ENCODE peak calls at places on chromosome 7, in five cellular contexts. Z, I, C, A and J are unnamed samples.

GRCh38 chr7:42389697-42390096 is 152.7 kb upstream of the GLI3 start:
- DNase-seq in A (peak), I (no peak), C (no peak), Z (no peak), J (no peak)

GRCh38 chr7:105935250-105935649 is 27.8 kb upstream of the CDHR3 start:
- DNase-seq in I (no peak), C (no peak), Z (no peak), A (peak), J (no peak)

GRCh38 chr7:131836733-131837132 is 280.3 kb upstream of the PODXL start:
- DNase-seq in I (no peak), Z (no peak), C (no peak), A (no peak), J (no peak)

GRCh38 chr7:24715661-24716479 is 41.4 kb downstream of the GSDME start:
- DNase-seq in I (no peak), C (no peak), A (peak), Z (peak), J (peak)

GRCh38 chr7:21338728-21339164 is 89.1 kb upstream of the SP4 start:
- DNase-seq in Z (peak), I (no peak), C (no peak), A (peak), J (no peak)

GRCh38 chr7:138608292-138608691 is 92.9 kb downstream of the SVOPL start:
- DNase-seq in I (no peak), Z (peak), C (no peak), A (no peak), J (peak)

GRCh38 chr7:149883452-149883861 is 9.7 kb downstream of the ATP6V0E2 start:
- DNase-seq in C (no peak), Z (peak), A (peak), I (peak), J (peak)

GRCh38 chr7:50309130-50309478 is 4.6 kb downstream of the IKZF1 start:
- DNase-seq in A (no peak), I (no peak), C (no peak), Z (no peak), J (no peak)

DNA sequence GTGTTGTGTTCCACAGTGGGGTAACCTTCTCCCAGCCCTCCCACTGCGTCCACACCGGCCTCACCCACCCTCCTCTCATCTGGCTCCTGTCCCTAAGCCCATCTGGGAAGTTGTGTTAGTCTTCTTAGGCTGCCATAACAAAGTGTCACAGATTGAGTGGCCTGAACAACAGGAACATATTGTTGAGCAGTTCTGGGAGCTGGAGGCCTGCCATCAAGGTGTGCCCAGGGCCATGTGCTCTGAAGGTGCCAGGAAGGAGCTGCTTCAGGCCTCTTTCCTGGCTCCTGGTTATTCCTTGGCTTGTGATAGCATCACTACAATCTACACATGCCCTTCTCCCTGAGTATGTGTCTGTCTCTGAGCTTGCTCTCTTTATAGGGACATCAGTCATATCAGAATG is 327.6 kb upstream of the COBL start:
- DNase-seq in C (no peak), A (no peak), Z (no peak), I (no peak), J (no peak)
- TF ChIP-seq CTCF in C (no peak), A (no peak), Z (no peak), I (no peak), J (no peak)

GRCh38 chr7:154777023-154777422 is 225.9 kb downstream of the PAXIP1 start:
- DNase-seq in Z (no peak), C (peak), I (no peak), A (peak), J (no peak)
- TF ChIP-seq CTCF in Z (no peak), C (peak), I (no peak), A (no peak), J (no peak)

DNA sequence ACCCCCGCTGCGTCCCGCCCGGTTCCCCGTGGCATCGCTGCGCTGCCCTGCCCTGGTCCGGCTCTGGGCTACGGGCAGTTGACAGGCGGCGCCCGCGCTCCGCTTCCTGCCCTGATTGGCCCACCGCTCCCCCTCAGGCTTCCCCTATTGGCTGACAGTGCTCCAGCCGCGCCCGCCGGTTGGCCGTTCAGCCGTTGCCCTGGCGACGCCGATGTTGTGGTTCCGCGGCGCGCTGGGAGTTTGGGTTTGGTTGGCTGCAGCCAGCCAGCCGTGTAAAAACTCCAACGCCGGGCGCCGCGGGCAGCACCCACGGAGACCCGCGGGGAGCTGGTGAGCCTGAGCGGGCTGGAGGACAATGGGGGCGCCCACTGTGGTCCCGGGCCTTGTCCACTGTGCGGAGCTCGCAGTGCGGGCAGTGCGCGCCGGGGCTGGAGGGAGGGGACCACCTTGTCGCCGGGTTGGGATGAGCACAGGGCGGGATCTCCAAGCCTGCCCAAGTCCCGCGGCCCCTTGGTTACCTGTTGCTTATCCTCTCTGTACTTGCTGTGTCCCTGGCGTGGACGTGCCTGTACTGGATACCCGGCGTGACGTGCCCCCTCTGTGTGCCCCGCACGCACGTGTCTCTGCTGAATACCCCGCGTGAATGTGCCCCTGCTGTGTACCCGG is at the start of gene C7orf57:
- DNase-seq in Z (peak), I (peak), A (peak), C (peak), J (peak)
- TF ChIP-seq CTCF in Z (no peak), I (no peak), A (peak), C (no peak), J (peak)

DNA sequence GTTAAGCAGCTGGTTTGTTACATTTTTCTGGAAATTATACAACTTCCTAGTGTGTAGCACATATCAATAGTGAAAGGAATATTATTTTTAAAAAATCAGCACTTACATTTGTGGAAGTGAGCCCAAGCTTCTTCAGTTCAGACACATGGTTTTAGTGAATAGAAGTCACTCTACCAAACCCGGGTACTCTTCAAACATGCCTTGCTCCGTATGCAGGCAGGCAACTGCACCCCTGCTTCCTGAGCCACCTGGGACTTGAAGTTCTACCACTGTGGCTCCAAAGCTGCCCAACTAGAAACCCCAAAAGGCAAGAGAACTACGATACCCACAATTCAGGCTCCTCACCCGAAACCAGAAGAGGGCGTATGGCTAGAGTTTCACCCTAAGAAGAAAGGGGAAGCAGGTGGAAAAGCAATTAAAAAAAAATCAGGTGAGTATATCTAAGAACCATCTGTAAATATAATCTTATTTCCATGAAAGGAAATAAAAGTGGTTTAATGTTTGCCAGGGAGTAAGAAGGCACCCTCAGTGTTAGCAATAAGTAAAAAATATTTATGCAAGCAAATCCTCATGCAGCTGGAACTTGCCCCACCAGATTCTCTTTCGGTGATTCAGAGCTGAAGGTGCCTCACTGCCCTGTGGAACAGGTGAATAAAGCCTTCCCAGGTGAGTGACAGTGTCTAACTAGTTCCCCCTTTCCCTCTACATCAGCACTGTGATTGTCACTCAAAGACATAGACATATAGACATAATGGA is at the start of gene MACC1:
- DNase-seq in A (peak), I (no peak), C (peak), Z (peak), J (no peak)
- TF ChIP-seq CTCF in A (peak), I (no peak), C (peak), Z (no peak), J (peak)

GRCh38 chr7:133919810-133920209 is 207.3 kb upstream of the LRGUK start:
- DNase-seq in A (no peak), I (no peak), C (no peak), Z (no peak), J (no peak)

GRCh38 chr7:133923974-133924373 is 203.2 kb upstream of the LRGUK start:
- DNase-seq in I (no peak), Z (no peak), A (peak), C (no peak), J (no peak)

GRCh38 chr7:133916621-133917020 is 210.5 kb upstream of the LRGUK start:
- DNase-seq in A (no peak), Z (no peak), C (no peak), I (no peak), J (no peak)

GRCh38 chr7:133921635-133922182 is 205.4 kb upstream of the LRGUK start:
- DNase-seq in I (no peak), Z (no peak), A (no peak), C (no peak), J (no peak)
- TF ChIP-seq CTCF in I (no peak), Z (no peak), A (no peak), C (no peak), J (no peak)

GRCh38 chr7:130379019-130379418 is 1.3 kb upstream of the CPA1 start:
- DNase-seq in C (no peak), Z (no peak), I (no peak), A (no peak), J (no peak)
- TF ChIP-seq CTCF in C (no peak), Z (no peak), I (no peak), A (no peak), J (no peak)

GRCh38 chr7:18570890-18571478 is 75.4 kb downstream of the HDAC9 start:
- DNase-seq in Z (no peak), C (no peak), I (no peak), A (peak), J (no peak)
- TF ChIP-seq CTCF in Z (no peak), C (peak), I (peak), A (peak), J (peak)

DNA sequence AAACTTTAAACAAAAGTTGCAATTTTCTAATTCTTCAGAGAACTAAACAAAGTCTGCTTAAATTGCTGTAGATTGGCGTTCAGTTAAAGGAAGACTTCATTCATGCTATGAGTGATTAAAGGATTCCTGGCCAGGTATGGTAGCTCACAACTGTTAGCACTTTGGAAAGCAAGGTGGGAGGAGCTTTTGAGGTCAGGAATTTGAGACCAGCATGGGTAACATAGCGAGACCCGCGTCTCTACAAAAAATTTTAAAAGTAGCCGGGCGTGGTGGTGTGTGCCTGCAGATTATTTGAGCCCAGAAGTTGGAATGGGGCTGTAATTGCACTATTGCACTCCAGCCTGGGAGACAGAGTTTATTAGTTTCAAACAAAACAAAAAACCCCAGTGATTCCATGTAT is 13.5 kb upstream of the SCRN1 start:
- DNase-seq in A (no peak), C (no peak), I (no peak), Z (no peak), J (no peak)
- TF ChIP-seq CTCF in A (no peak), C (no peak), I (no peak), Z (no peak), J (no peak)